ENCODE peak calls at places on chromosomes 6 and 20, in eight cellular contexts. S is thyroid gland; E is activated CD4-positive, alpha-beta T cell treated with anti-CD3 and anti-CD28 coated beads for 36 hours; K is D341Med; Z is occipital lobe; D is A549; A is BJ; L is activated effector memory CD4-positive, alpha-beta T cell treated with anti-CD3 and anti-CD28 coated beads, Interleukin-2, amount 50 U/mL, for 16 hours. V is an unnamed sample.

GRCh38 chr6:137967689-137968467 is 100.8 kb downstream of the TNFAIP3 start:
- DNase-seq in D (no peak), E (no peak), L (no peak), S (no peak), Z (no peak), A (peak; percentile 20), K (no peak), V (no peak)

GRCh38 chr6:55174211-55175013 is at the start of gene HCRTR2:
- DNase-seq in D (no peak), L (no peak), K (no peak), S (no peak), Z (no peak), E (no peak), A (no peak), V (no peak)

GRCh38 chr20:23111307-23111943 is 25.3 kb upstream of the CD93 start:
- DNase-seq in K (no peak), Z (no peak), S (no peak), A (no peak), D (no peak), E (no peak), L (no peak), V (peak; percentile 20)

GRCh38 chr20:43765933-43766332 is 39.1 kb upstream of the GTSF1L start:
- DNase-seq in E (no peak), Z (no peak), S (no peak), L (no peak), K (no peak), D (no peak), A (no peak), V (no peak)

GRCh38 chr6:24931752-24932691 is 3.7 kb downstream of the RIPOR2 start:
- DNase-seq in L (no peak), Z (no peak), D (no peak), K (no peak), S (peak; percentile 28), E (peak; percentile 48), A (no peak), V (no peak)

GRCh38 chr20:59006864-59007757 is at the start of gene CTSZ:
- DNase-seq in E (peak; percentile 70), D (peak; percentile 74), L (peak; percentile 82), K (no peak), S (peak; percentile 53), Z (no peak), A (no peak), V (peak; percentile 86)

GRCh38 chr6:31769684-31770371 is 7.3 kb downstream of the VWA7 start:
- DNase-seq in A (no peak), S (peak; percentile 51), D (peak; percentile 81), E (peak; percentile 91), K (peak; percentile 91), L (peak; percentile 93), Z (no peak), V (peak; percentile 94)

GRCh38 chr20:5058873-5059272 is 57.6 kb upstream of the SLC23A2 start:
- DNase-seq in D (no peak), A (no peak), Z (no peak), S (no peak), L (no peak), E (no peak), K (no peak), V (no peak)

GRCh38 chr20:14142964-14143627 is 147.8 kb downstream of the MACROD2 start:
- DNase-seq in D (no peak), E (no peak), S (no peak), A (peak; percentile 35), L (no peak), Z (no peak), K (no peak), V (no peak)

GRCh38 chr6:106411643-106412200 is 51.2 kb downstream of the CRYBG1 start:
- DNase-seq in D (no peak), A (no peak), E (no peak), S (no peak), Z (no peak), K (no peak), L (no peak), V (no peak)

GRCh38 chr20:45419188-45420091 is 3.5 kb downstream of the PIGT start:
- DNase-seq in S (no peak), E (peak; percentile 37), L (no peak), D (peak; percentile 72), Z (peak; percentile 62), A (peak; percentile 62), K (no peak), V (peak; percentile 82)

GRCh38 chr6:122789862-122790739 is 1.0 kb downstream of the SMPDL3A start:
- DNase-seq in K (peak; percentile 64), A (no peak), Z (peak; percentile 56), L (no peak), S (peak; percentile 74), E (peak; percentile 49), D (peak; percentile 46), V (no peak)